ENCODE peak calls at places on chromosome 15, in four cellular contexts. B is activated naive CD4-positive, alpha-beta T cell treated with anti-CD3 and anti-CD28 coated beads, Interleukin-2, amount 10 ng/mL, durations not matched to agents 7 days and 5 days; X is fibroblast of pulmonary artery; T is trophoblast cell. W is an unnamed sample.

GRCh38 chr15:64949383-64950141 is 37.9 kb downstream of the ANKDD1A start:
- DNase-seq in X (no peak), T (peak; percentile 86), B (no peak), W (no peak)

GRCh38 chr15:81003023-81003350 is 2.3 kb downstream of the TLNRD1 start:
- DNase-seq in B (no peak), X (no peak), T (no peak), W (no peak)

GRCh38 chr15:48411971-48412591 is 80.9 kb downstream of the DUT start:
- DNase-seq in T (no peak), B (no peak), X (peak; percentile 64), W (no peak)

GRCh38 chr15:25786040-25786439 is 77.1 kb downstream of the ATP10A start:
- DNase-seq in B (no peak), T (no peak), X (no peak), W (no peak)

GRCh38 chr15:49644364-49644794 is 23.5 kb downstream of the DTWD1 start:
- DNase-seq in T (no peak), X (peak; percentile 38), B (no peak), W (no peak)

GRCh38 chr15:92655178-92655995 is at the start of gene FAM174B:
- DNase-seq in B (peak; percentile 61), T (no peak), X (peak; percentile 5), W (peak; percentile 25)

GRCh38 chr15:35305906-35306305 is 220.8 kb upstream of the NANOGP8 start:
- DNase-seq in X (peak; percentile 66), B (no peak), T (peak; percentile 25), W (no peak)

GRCh38 chr15:70604671-70605070 is 158.7 kb downstream of the UACA start:
- DNase-seq in T (no peak), X (peak; percentile 38), B (no peak), W (no peak)

GRCh38 chr15:42688301-42688700 is 48.6 kb downstream of the CDAN1 start:
- DNase-seq in X (no peak), B (no peak), T (no peak), W (no peak)